ENCODE peak calls at places on chromosomes 5 and 9, in five cellular contexts. A is mucosa of descending colon, D is nephron progenitor cell, P is neural crest cell, T is pancreas. J is an unnamed sample.

GRCh38 chr9:131203438-131204219 is 72.7 kb downstream of the FAM78A start:
- DNase-seq in A (no peak), T (no peak), D (no peak), P (no peak), J (no peak)

GRCh38 chr5:16881253-16881652 is 54.8 kb downstream of the MYO10 start:
- DNase-seq in A (no peak), P (no peak), D (no peak), T (no peak), J (no peak)

GRCh38 chr5:169974121-169974770 is 6.0 kb downstream of the INSYN2B start:
- DNase-seq in T (no peak), A (no peak), P (no peak), D (no peak), J (no peak)

GRCh38 chr5:33072700-33073099 is 361.6 kb downstream of the NPR3 start:
- DNase-seq in A (no peak), P (no peak), D (no peak), T (no peak), J (no peak)

GRCh38 chr5:88251048-88251711 is 17.5 kb downstream of the TMEM161B start:
- DNase-seq in T (no peak), P (no peak), A (no peak), D (no peak), J (no peak)

GRCh38 chr5:174044855-174045254 is 651 bp upstream of the NSG2 start:
- DNase-seq in P (no peak), D (no peak), T (no peak), A (no peak), J (no peak)

GRCh38 chr5:1881273-1881586 is 1.5 kb downstream of the IRX4 start:
- DNase-seq in D (no peak), A (no peak), T (no peak), P (no peak), J (no peak)

GRCh38 chr9:133168432-133168831 is 4.7 kb upstream of the GBGT1 start:
- DNase-seq in D (no peak), A (no peak), T (no peak), P (no peak), J (no peak)

GRCh38 chr5:67305913-67306710 is 109.5 kb upstream of the CD180 start:
- DNase-seq in A (no peak), P (no peak), T (no peak), D (no peak), J (no peak)

GRCh38 chr9:110916361-110916760 is 121.9 kb downstream of the LPAR1 start:
- DNase-seq in T (no peak), A (no peak), D (no peak), P (no peak), J (no peak)

GRCh38 chr9:100011062-100011681 is 87.6 kb downstream of the ERP44 start:
- DNase-seq in A (no peak), T (no peak), P (peak), D (peak), J (no peak)

GRCh38 chr5:92907914-92908606 is 673.0 kb downstream of the NR2F1-AS1 start:
- DNase-seq in D (no peak), T (no peak), P (no peak), A (no peak), J (no peak)

GRCh38 chr5:45179686-45180085 is 370.9 kb downstream of the MRPS30 start:
- DNase-seq in D (no peak), A (no peak), P (no peak), T (no peak), J (no peak)

DNA sequence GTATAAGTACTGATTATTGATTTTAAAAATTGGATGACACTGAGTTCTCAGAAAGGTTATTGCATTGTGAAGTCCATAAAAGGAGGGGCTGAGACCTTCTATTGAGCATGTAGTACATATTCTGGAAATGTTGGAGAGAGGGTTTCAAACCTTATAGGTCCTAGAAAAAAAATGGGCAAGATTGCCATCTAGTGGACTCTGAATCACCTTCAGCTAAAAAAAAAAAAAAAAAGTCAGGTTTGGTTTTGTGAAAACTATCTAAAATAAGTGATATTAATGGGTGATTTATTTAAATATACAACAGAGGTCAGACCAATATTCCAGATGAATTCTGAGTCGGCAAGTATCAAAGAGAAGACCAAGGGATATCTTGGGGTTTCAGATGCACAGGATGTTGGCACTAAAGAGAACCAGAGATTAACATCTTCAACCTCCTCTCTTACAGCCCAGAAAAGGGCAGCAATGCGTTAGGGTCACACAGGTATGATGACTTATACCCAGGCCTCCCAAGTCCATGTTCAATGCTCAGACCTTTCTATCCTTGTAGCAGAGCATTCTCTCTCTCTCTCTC is 109.8 kb upstream of the NMUR2 start:
- DNase-seq in D (no peak), P (no peak), T (no peak), A (no peak), J (peak)
- TF ChIP-seq CTCF in D (peak), P (peak), T (no peak), A (no peak), J (peak)

GRCh38 chr5:137051165-137051564 is 448.0 kb downstream of the SPOCK1 start:
- DNase-seq in T (no peak), D (no peak), A (no peak), P (no peak), J (no peak)
- TF ChIP-seq CTCF in T (no peak), D (no peak), A (no peak), P (peak), J (peak)

DNA sequence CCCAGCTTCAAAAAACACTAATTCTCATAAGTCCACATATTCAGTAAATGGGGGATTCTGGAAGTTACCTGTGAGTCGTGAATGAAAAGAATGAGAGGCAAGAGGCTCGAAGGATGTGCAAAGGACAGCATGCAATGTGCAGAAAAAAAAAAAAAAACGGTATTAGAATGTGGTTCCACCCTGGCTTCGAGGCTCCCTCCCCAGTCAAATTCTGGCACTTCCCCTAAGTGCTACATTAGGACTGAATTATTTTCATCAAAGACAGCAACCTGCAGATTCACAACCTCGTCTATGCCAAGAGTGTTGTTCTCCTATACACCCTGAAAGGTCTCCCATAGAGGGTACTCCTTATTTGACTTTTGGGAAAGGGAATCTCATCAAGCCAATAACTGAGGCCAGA is 16.5 kb downstream of the CAPSL start:
- DNase-seq in A (no peak), P (no peak), D (no peak), T (no peak), J (no peak)
- TF ChIP-seq CTCF in A (no peak), P (no peak), D (no peak), T (no peak), J (no peak)

GRCh38 chr9:89319015-89319905 is 960 bp downstream of the SECISBP2 start:
- DNase-seq in A (no peak), T (no peak), D (no peak), P (no peak), J (no peak)
- TF ChIP-seq CTCF in A (no peak), T (no peak), D (peak), P (peak), J (peak)

GRCh38 chr9:76894198-76894597 is 11.7 kb downstream of the PRUNE2 start:
- DNase-seq in T (no peak), D (no peak), P (no peak), A (no peak), J (no peak)
- TF ChIP-seq CTCF in T (no peak), D (no peak), P (no peak), A (no peak), J (peak)

J was measured in epithelial cell of proximal tubule.